ENCODE peak calls at places on chromosomes 11 and 22, in five cellular contexts. E, K, D, Y and C are unnamed samples.

GRCh38 chr11:45964911-45965389 is 42.5 kb downstream of the LARGE2 start:
- DNase-seq in K (no peak), Y (peak), D (peak), E (peak), C (peak)

GRCh38 chr11:69335461-69336386 is 41.8 kb downstream of the MYEOV start:
- DNase-seq in D (no peak), K (peak), Y (no peak), E (no peak), C (no peak)

GRCh38 chr22:24427500-24428164 is at the start of gene ADORA2A:
- DNase-seq in Y (no peak), D (no peak), E (no peak), K (no peak), C (no peak)

GRCh38 chr11:127411283-127411682 is 410.7 kb upstream of the KIRREL3 start:
- DNase-seq in E (no peak), Y (no peak), D (no peak), K (no peak), C (no peak)

GRCh38 chr22:21651521-21652009 is 9.5 kb downstream of the SDF2L1 start:
- DNase-seq in K (no peak), D (no peak), E (no peak), Y (no peak), C (no peak)

GRCh38 chr11:3001496-3001895 is 9.4 kb upstream of the NAP1L4 start:
- DNase-seq in K (peak), D (no peak), Y (no peak), E (peak), C (no peak)

GRCh38 chr11:126484266-126484665 is 128.8 kb downstream of the ST3GAL4 start:
- DNase-seq in D (peak), K (no peak), E (no peak), Y (peak), C (peak)

GRCh38 chr22:50581031-50581949 is 1.4 kb downstream of the CHKB start:
- DNase-seq in Y (no peak), K (no peak), D (no peak), E (no peak), C (no peak)

GRCh38 chr11:124538019-124538418 is 5.4 kb downstream of the OR8B12 start:
- DNase-seq in E (no peak), D (peak), K (no peak), Y (peak), C (peak)

GRCh38 chr11:65083134-65083833 is 556 bp downstream of the CDCA5 start:
- DNase-seq in D (no peak), K (no peak), E (no peak), Y (no peak), C (no peak)

GRCh38 chr11:77559686-77560425 is 29.9 kb upstream of the AQP11 start:
- DNase-seq in Y (peak), D (peak), E (no peak), K (no peak), C (peak)

DNA sequence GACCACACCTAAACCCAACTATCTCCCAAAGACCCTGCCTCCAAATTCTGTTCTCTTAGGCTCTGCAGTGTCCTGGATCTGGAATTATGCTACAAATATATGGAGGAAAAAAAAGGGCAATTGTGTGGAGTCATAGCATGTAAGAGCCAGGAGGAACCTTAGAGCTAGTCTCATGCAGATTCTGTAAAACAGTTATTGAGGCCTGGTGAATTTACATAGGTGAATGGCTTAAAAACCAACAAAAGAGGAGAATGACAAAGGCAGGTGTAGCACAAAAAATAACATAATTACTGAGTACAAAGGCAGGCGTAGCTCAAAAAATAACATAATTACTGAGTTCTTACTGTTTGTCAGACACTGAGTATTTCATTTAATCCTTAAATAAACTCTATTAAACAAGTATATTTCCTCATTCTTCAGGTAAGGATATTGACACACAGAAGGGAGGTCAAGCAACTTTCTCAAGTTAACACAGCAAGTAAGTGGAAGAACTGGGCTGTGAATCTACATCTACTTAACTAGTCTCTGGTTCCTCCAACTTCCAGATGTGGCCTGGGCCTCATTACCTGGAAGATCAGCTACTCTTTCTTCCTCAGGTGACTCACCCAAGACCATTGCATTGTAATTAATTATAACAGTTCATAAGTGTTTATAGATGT is 938.9 kb upstream of the TENM4 start:
- DNase-seq in D (no peak), Y (no peak), E (no peak), K (no peak), C (no peak)
- H3K4me3 ChIP-seq in D (no peak), Y (no peak), E (no peak), K (no peak), C (no peak)

GRCh38 chr11:131866535-131867400 is 496.4 kb downstream of the NTM start:
- DNase-seq in E (no peak), Y (no peak), K (no peak), D (no peak), C (no peak)
- TF ChIP-seq CTCF in E (no peak), Y (peak), K (no peak), D (peak), C (peak)

GRCh38 chr11:71091506-71092265 is 160.7 kb downstream of the SHANK2 start:
- DNase-seq in E (no peak), K (no peak), D (no peak), Y (no peak), C (no peak)

GRCh38 chr11:71095294-71095850 is 157.0 kb downstream of the SHANK2 start:
- DNase-seq in K (no peak), Y (no peak), D (no peak), E (no peak), C (no peak)

GRCh38 chr11:71094296-71095077 is 157.9 kb downstream of the SHANK2 start:
- DNase-seq in E (no peak), D (no peak), K (no peak), Y (no peak), C (no peak)

GRCh38 chr11:71096751-71097388 is 155.5 kb downstream of the SHANK2 start:
- DNase-seq in D (peak), Y (peak), E (no peak), K (no peak), C (no peak)

DNA sequence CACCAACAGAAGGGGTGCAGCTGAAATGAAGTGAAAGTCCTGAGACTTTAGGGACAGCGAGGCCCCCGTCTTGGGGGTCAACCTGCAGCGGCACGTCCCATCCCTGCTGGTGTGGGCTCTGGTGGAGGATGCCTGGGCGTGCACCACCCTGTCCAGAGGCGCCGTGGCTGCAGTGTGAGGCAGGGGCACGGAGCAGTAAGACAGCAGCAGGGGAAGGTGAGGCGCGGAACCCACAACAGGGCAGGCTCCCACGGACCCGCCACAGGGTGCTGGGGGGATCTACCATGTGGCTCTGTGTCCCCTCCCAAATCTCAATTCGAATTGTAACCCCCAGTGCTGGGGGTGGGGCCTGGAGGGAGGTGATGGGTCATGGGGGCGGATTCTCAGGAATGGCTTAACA is 158.6 kb downstream of the SHANK2 start:
- DNase-seq in K (no peak), D (no peak), E (no peak), Y (no peak), C (no peak)
- H3K4me3 ChIP-seq in K (no peak), D (no peak), E (no peak), Y (no peak), C (no peak)

GRCh38 chr11:898540-899190 is 11.9 kb downstream of the CHID1 start:
- DNase-seq in Y (peak), K (no peak), D (no peak), E (no peak), C (peak)
- TF ChIP-seq CTCF in Y (peak), K (no peak), D (peak), E (no peak), C (peak)

DNA sequence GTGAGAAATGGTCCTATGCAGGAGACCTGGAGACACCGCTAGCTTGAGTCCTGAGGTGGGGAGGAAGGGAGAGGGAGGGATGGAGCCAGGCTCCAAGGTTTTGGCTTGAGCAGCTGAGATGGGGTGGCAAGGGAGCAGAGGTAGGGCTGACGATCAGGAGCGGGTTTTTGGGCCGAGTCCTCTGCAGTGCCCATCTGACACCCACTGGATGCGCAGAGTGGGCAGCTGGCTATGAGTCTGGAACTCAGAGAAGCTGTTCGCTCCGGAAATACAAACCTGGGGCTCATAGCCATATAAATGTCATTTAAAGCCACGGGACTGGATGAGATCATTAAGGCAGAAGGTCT is 450 bp upstream of the MAFF start:
- DNase-seq in E (no peak), Y (no peak), K (no peak), D (no peak), C (no peak)
- H3K4me3 ChIP-seq in E (peak), Y (peak), K (peak), D (peak), C (peak)